ENCODE peak calls at places on chromosomes 16 and 17, in ten cellular contexts. U is T-cell; C is RWPE1; Y is T47D; M is stimulated activated naive CD8-positive, alpha-beta T cell treated with anti-CD3 and anti-CD28 coated beads, Interleukin-15, Interleukin-2, amounts not matched to agents 100 U/mL and 50 U/mL, for 24 hours; L is AG10803; F is activated CD4-positive, alpha-beta T cell treated with anti-CD3 and anti-CD28 coated beads for 48 hours; J is cardiac fibroblast; X is left ventricle myocardium inferior; I is stimulated activated CD4-positive, alpha-beta T cell treated with anti-CD3 and anti-CD28 coated beads, Interleukin-4, amount 100 ng/mL, for 24 hours. B is an unnamed sample.

GRCh38 chr16:88347656-88348376 is 34.9 kb upstream of the ZNF469 start:
- DNase-seq in U (peak), C (no peak), Y (no peak), M (peak), L (no peak), F (peak), J (no peak), X (peak), I (peak), B (peak)

GRCh38 chr17:48236681-48237134 is 129.1 kb downstream of the SNX11 start:
- DNase-seq in U (no peak), C (peak), Y (no peak), M (no peak), L (peak), F (no peak), J (peak), X (no peak), I (no peak), B (no peak)

GRCh38 chr16:67105251-67105650 is 4.5 kb upstream of the PHAF1 start:
- DNase-seq in U (no peak), C (no peak), Y (no peak), M (no peak), L (no peak), F (no peak), J (no peak), X (no peak), I (no peak), B (no peak)

GRCh38 chr17:28961391-28961790 is 10.1 kb upstream of the PHF12 start:
- DNase-seq in U (no peak), C (no peak), Y (no peak), M (no peak), L (no peak), F (no peak), J (no peak), X (no peak), I (no peak), B (peak)

GRCh38 chr17:62657664-62658063 is 30.2 kb downstream of the MRC2 start:
- DNase-seq in U (no peak), C (no peak), Y (no peak), M (no peak), L (no peak), F (no peak), J (no peak), X (no peak), I (no peak), B (no peak)

GRCh38 chr16:22189473-22190168 is 16.5 kb upstream of the EEF2K start:
- DNase-seq in U (peak), C (no peak), Y (no peak), M (peak), L (peak), F (peak), J (peak), X (peak), I (peak), B (peak)

GRCh38 chr16:88558457-88559442 is 11.5 kb upstream of the ZC3H18 start:
- DNase-seq in U (no peak), C (peak), Y (no peak), M (no peak), L (peak), F (no peak), J (peak), X (peak), I (no peak), B (no peak)

GRCh38 chr16:12661656-12662172 is 142.0 kb downstream of the CPPED1 start:
- DNase-seq in U (no peak), C (peak), Y (peak), M (peak), L (no peak), F (peak), J (peak), X (no peak), I (no peak), B (peak)

GRCh38 chr17:8821446-8822105 is 22.4 kb upstream of the MFSD6L start:
- DNase-seq in U (no peak), C (no peak), Y (no peak), M (no peak), L (no peak), F (no peak), J (no peak), X (no peak), I (no peak), B (no peak)

GRCh38 chr17:44522883-44523671 is 19.9 kb upstream of the GPATCH8 start:
- DNase-seq in U (peak), C (peak), Y (peak), M (peak), L (peak), F (peak), J (peak), X (peak), I (peak), B (peak)

GRCh38 chr17:47317119-47317518 is 6.6 kb upstream of the EFCAB13 start:
- DNase-seq in U (no peak), C (no peak), Y (no peak), M (no peak), L (peak), F (no peak), J (peak), X (no peak), I (no peak), B (no peak)

GRCh38 chr17:17511971-17512858 is 16.0 kb upstream of the RASD1 start:
- DNase-seq in U (no peak), C (peak), Y (no peak), M (no peak), L (peak), F (no peak), J (peak), X (peak), I (no peak), B (no peak)

GRCh38 chr17:1484586-1485310 is 7.7 kb downstream of the MYO1C start:
- DNase-seq in U (peak), C (peak), Y (peak), M (peak), L (no peak), F (peak), J (peak), X (peak), I (peak), B (peak)

GRCh38 chr17:17151962-17152361 is 54.2 kb downstream of the PLD6 start:
- DNase-seq in U (no peak), C (peak), Y (no peak), M (peak), L (peak), F (peak), J (peak), X (peak), I (peak), B (no peak)

GRCh38 chr16:46748775-46749705 is 896 bp upstream of the MYLK3 start:
- DNase-seq in U (no peak), C (no peak), Y (no peak), M (no peak), L (no peak), F (no peak), J (no peak), X (peak), I (no peak), B (no peak)

GRCh38 chr17:50645748-50646682 is 11.3 kb downstream of the ABCC3 start:
- DNase-seq in U (no peak), C (no peak), Y (no peak), M (no peak), L (no peak), F (no peak), J (no peak), X (no peak), I (no peak), B (no peak)

GRCh38 chr17:75380315-75380714 is 25.2 kb downstream of the GRB2 start:
- DNase-seq in U (no peak), C (no peak), Y (no peak), M (no peak), L (no peak), F (no peak), J (no peak), X (no peak), I (no peak), B (no peak)

GRCh38 chr16:49499018-49499785 is 125.6 kb downstream of the C16orf78 start:
- DNase-seq in U (no peak), C (no peak), Y (no peak), M (no peak), L (no peak), F (no peak), J (no peak), X (no peak), I (no peak), B (peak)

GRCh38 chr16:90023078-90023447 is 3.8 kb upstream of the DBNDD1 start:
- DNase-seq in U (no peak), C (no peak), Y (no peak), M (no peak), L (peak), F (no peak), J (no peak), X (no peak), I (no peak), B (no peak)

GRCh38 chr16:75111514-75112280 is 4.9 kb downstream of the LDHD start:
- DNase-seq in U (no peak), C (no peak), Y (no peak), M (no peak), L (no peak), F (no peak), J (no peak), X (no peak), I (no peak), B (no peak)

GRCh38 chr16:4273858-4274291 is 1.1 kb upstream of the TFAP4 start:
- DNase-seq in U (peak), C (peak), Y (peak), M (peak), L (peak), F (peak), J (peak), X (peak), I (peak), B (peak)

GRCh38 chr17:29140631-29141483 is 39.3 kb downstream of the MYO18A start:
- DNase-seq in U (peak), C (no peak), Y (no peak), M (peak), L (no peak), F (peak), J (peak), X (no peak), I (peak), B (peak)

GRCh38 chr16:11896776-11897175 is 19.0 kb downstream of the GSPT1 start:
- DNase-seq in U (no peak), C (no peak), Y (no peak), M (no peak), L (peak), F (no peak), J (peak), X (no peak), I (peak), B (no peak)

GRCh38 chr16:73124097-73124652 is 76.2 kb upstream of the ZFHX3 start:
- DNase-seq in U (no peak), C (no peak), Y (no peak), M (no peak), L (no peak), F (no peak), J (peak), X (no peak), I (no peak), B (no peak)

GRCh38 chr16:81492307-81492706 is 47.7 kb downstream of the CMIP start:
- DNase-seq in U (no peak), C (no peak), Y (no peak), M (no peak), L (no peak), F (no peak), J (no peak), X (no peak), I (no peak), B (no peak)

B was measured in activated naive CD8-positive, alpha-beta T cell treated with anti-CD3 and anti-CD28 coated beads, Interleukin-2, amount 10 ng/mL, durations not matched to agents 7 days and 5 days.